ENCODE peak calls at places on chromosome 5, in five cellular contexts. U is upper lobe of right lung; S is stimulated activated CD4-positive, alpha-beta T cell treated with anti-CD3 and anti-CD28 coated beads, Interleukin-1b, Interleukin-23, amount 100 ng/mL, for 24 hours; I is AG20443; Q is stimulated activated CD8-positive, alpha-beta memory T cell treated with anti-CD3 and anti-CD28 coated beads, Interleukin-2, amount 100 ng/mL, for 48 hours. L is an unnamed sample.

GRCh38 chr5:25107878-25108277 is 463.1 kb upstream of the CDH10 start:
- DNase-seq in U (no peak), S (no peak), I (no peak), Q (no peak), L (no peak)

GRCh38 chr5:111511174-111512025 is 935 bp downstream of the STARD4 start:
- DNase-seq in U (no peak), S (no peak), I (peak; percentile 25), Q (no peak), L (no peak)

GRCh38 chr5:1420211-1421195 is 24.7 kb downstream of the SLC6A3 start:
- DNase-seq in U (peak; percentile 45), S (no peak), I (peak; percentile 34), Q (no peak), L (no peak)

GRCh38 chr5:150649108-150649827 is 8.8 kb downstream of the SYNPO start:
- DNase-seq in U (no peak), S (no peak), I (no peak), Q (no peak), L (no peak)

GRCh38 chr5:95959964-95960801 is 1.5 kb downstream of the ELL2 start:
- DNase-seq in U (peak; percentile 66), S (no peak), I (no peak), Q (no peak), L (no peak)

GRCh38 chr5:153654892-153655520 is 164.5 kb downstream of the GRIA1 start:
- DNase-seq in U (no peak), S (no peak), I (no peak), Q (no peak), L (no peak)

GRCh38 chr5:19369048-19369447 is 619.0 kb downstream of the CDH18 start:
- DNase-seq in U (no peak), S (no peak), I (no peak), Q (no peak), L (no peak)

GRCh38 chr5:27727254-27727653 is 688.9 kb upstream of the CDH9 start:
- DNase-seq in U (no peak), S (no peak), I (no peak), Q (no peak), L (no peak)

GRCh38 chr5:43802119-43802518 is 199.1 kb downstream of the NNT start:
- DNase-seq in U (no peak), S (no peak), I (peak; percentile 77), Q (no peak), L (no peak)

GRCh38 chr5:103060414-103060954 is 59.5 kb downstream of the GIN1 start:
- DNase-seq in U (no peak), S (no peak), I (no peak), Q (no peak), L (no peak)

GRCh38 chr5:54547711-54548250 is 30.2 kb downstream of the SNX18 start:
- DNase-seq in U (no peak), S (no peak), I (peak; percentile 72), Q (no peak), L (no peak)

GRCh38 chr5:174799146-174799545 is 74.8 kb downstream of the MSX2 start:
- DNase-seq in U (no peak), S (no peak), I (peak; percentile 38), Q (no peak), L (no peak)

GRCh38 chr5:139982975-139983240 is 60.2 kb downstream of the NRG2 start:
- DNase-seq in U (no peak), S (no peak), I (no peak), Q (no peak), L (no peak)

GRCh38 chr5:132364319-132364718 is 5.2 kb upstream of the SLC22A5 start:
- DNase-seq in U (no peak), S (no peak), I (peak; percentile 81), Q (no peak), L (no peak)

GRCh38 chr5:84181093-84181492 is 203.6 kb downstream of the EDIL3 start:
- DNase-seq in U (no peak), S (no peak), I (peak; percentile 10), Q (no peak), L (no peak)

GRCh38 chr5:126969548-126969947 is 60.8 kb downstream of the MARCHF3 start:
- DNase-seq in U (no peak), S (no peak), I (no peak), Q (no peak), L (no peak)

GRCh38 chr5:118554991-118555390 is 433.4 kb downstream of the DTWD2 start:
- DNase-seq in U (no peak), S (no peak), I (no peak), Q (no peak), L (no peak)

GRCh38 chr5:172902497-172903472 is 56.4 kb upstream of the RPL26L1 start:
- DNase-seq in U (peak; percentile 93), S (no peak), I (peak; percentile 85), Q (no peak), L (no peak)

GRCh38 chr5:1544294-1545010 is 20.7 kb upstream of the LPCAT1 start:
- DNase-seq in U (peak; percentile 58), S (no peak), I (no peak), Q (no peak), L (no peak)

GRCh38 chr5:135629164-135629563 is 50.4 kb upstream of the CXCL14 start:
- DNase-seq in U (no peak), S (no peak), I (no peak), Q (no peak), L (no peak)

GRCh38 chr5:107505763-107506534 is 164.8 kb downstream of the EFNA5 start:
- DNase-seq in U (no peak), S (no peak), I (no peak), Q (no peak), L (no peak)

GRCh38 chr5:37717613-37718431 is 122.0 kb downstream of the GDNF start:
- DNase-seq in U (peak; percentile 60), S (no peak), I (no peak), Q (no peak), L (no peak)

L was measured in NK-92 treated with Interleukin-12 subunit alpha and Interleukin-12 subunit beta, amount 100 ng/mL, for 24 hours.